ENCODE peak calls at places on chromosomes 6 and 20, in five cellular contexts. One of them, this sample, is unnamed.

GRCh38 chr6:40417031-40417430 is 170.1 kb downstream of the LRFN2 start:
- DNase-seq in epithelial cell of esophagus: no peak
- DNase-seq in breast epithelium: no peak
- DNase-seq in heart right ventricle: peak; percentile 23
- DNase-seq in brain microvascular endothelial cell: no peak
- DNase-seq in this sample: no peak

GRCh38 chr6:115053169-115053860 is 710.5 kb upstream of the HS3ST5 start:
- DNase-seq in breast epithelium: no peak
- DNase-seq in epithelial cell of esophagus: no peak
- DNase-seq in heart right ventricle: no peak
- DNase-seq in brain microvascular endothelial cell: no peak
- DNase-seq in this sample: no peak

GRCh38 chr20:47701612-47702011 is 83.7 kb downstream of the SULF2 start:
- DNase-seq in breast epithelium: no peak
- DNase-seq in brain microvascular endothelial cell: no peak
- DNase-seq in heart right ventricle: no peak
- DNase-seq in epithelial cell of esophagus: no peak
- DNase-seq in this sample: no peak

GRCh38 chr20:235891-236290 is 8.8 kb downstream of the DEFB129 start:
- DNase-seq in breast epithelium: no peak
- DNase-seq in heart right ventricle: no peak
- DNase-seq in brain microvascular endothelial cell: no peak
- DNase-seq in epithelial cell of esophagus: peak; percentile 79
- DNase-seq in this sample: no peak

GRCh38 chr6:37172991-37173572 is 3.1 kb downstream of the PIM1 start:
- DNase-seq in brain microvascular endothelial cell: no peak
- DNase-seq in epithelial cell of esophagus: no peak
- DNase-seq in heart right ventricle: no peak
- DNase-seq in breast epithelium: no peak
- DNase-seq in this sample: no peak

GRCh38 chr20:54179946-54180345 is 6.2 kb upstream of the CYP24A1 start:
- DNase-seq in brain microvascular endothelial cell: no peak
- DNase-seq in breast epithelium: no peak
- DNase-seq in heart right ventricle: no peak
- DNase-seq in epithelial cell of esophagus: peak; percentile 93
- DNase-seq in this sample: no peak

GRCh38 chr6:37473364-37474095 is 26.2 kb downstream of the CCDC167 start:
- DNase-seq in brain microvascular endothelial cell: no peak
- DNase-seq in breast epithelium: peak; percentile 91
- DNase-seq in heart right ventricle: peak; percentile 77
- DNase-seq in epithelial cell of esophagus: peak; percentile 90
- DNase-seq in this sample: no peak

GRCh38 chr6:40845588-40845987 is 193.4 kb downstream of the UNC5CL start:
- DNase-seq in breast epithelium: no peak
- DNase-seq in brain microvascular endothelial cell: peak; percentile 53
- DNase-seq in epithelial cell of esophagus: peak; percentile 57
- DNase-seq in heart right ventricle: peak; percentile 35
- DNase-seq in this sample: no peak

GRCh38 chr6:107822154-107823046 is 1.7 kb downstream of the SCML4 start:
- DNase-seq in heart right ventricle: no peak
- DNase-seq in epithelial cell of esophagus: no peak
- DNase-seq in brain microvascular endothelial cell: no peak
- DNase-seq in breast epithelium: no peak
- DNase-seq in this sample: no peak

GRCh38 chr20:25408890-25409289 is 1.4 kb downstream of the GINS1 start:
- DNase-seq in epithelial cell of esophagus: no peak
- DNase-seq in brain microvascular endothelial cell: no peak
- DNase-seq in breast epithelium: no peak
- DNase-seq in heart right ventricle: no peak
- DNase-seq in this sample: no peak
- H3K4me3 ChIP-seq in epithelial cell of esophagus: peak overlapping the region; percentile 81
- H3K4me3 ChIP-seq in brain microvascular endothelial cell: peak overlapping the region; percentile 87
- H3K4me3 ChIP-seq in breast epithelium: no peak overlapping the region
- H3K4me3 ChIP-seq in heart right ventricle: no peak overlapping the region
- H3K4me3 ChIP-seq in this sample: no peak overlapping the region

GRCh38 chr20:31701591-31701990 is 21.1 kb downstream of the BCL2L1 start:
- DNase-seq in heart right ventricle: no peak
- DNase-seq in breast epithelium: no peak
- DNase-seq in epithelial cell of esophagus: no peak
- DNase-seq in brain microvascular endothelial cell: no peak
- DNase-seq in this sample: no peak

GRCh38 chr20:31698243-31698802 is 24.3 kb downstream of the BCL2L1 start:
- DNase-seq in brain microvascular endothelial cell: no peak
- DNase-seq in breast epithelium: no peak
- DNase-seq in epithelial cell of esophagus: no peak
- DNase-seq in heart right ventricle: no peak
- DNase-seq in this sample: no peak

GRCh38 chr20:31698803-31699718 is 23.6 kb downstream of the BCL2L1 start:
- DNase-seq in epithelial cell of esophagus: peak; percentile 99
- DNase-seq in breast epithelium: peak; percentile 74
- DNase-seq in heart right ventricle: peak; percentile 78
- DNase-seq in brain microvascular endothelial cell: peak; percentile 90
- DNase-seq in this sample: no peak

GRCh38 chr20:31700747-31701146 is 21.9 kb downstream of the BCL2L1 start:
- DNase-seq in heart right ventricle: no peak
- DNase-seq in brain microvascular endothelial cell: no peak
- DNase-seq in epithelial cell of esophagus: no peak
- DNase-seq in breast epithelium: no peak
- DNase-seq in this sample: no peak

GRCh38 chr20:31699801-31700728 is 22.6 kb downstream of the BCL2L1 start:
- DNase-seq in breast epithelium: no peak
- DNase-seq in brain microvascular endothelial cell: no peak
- DNase-seq in heart right ventricle: no peak
- DNase-seq in epithelial cell of esophagus: no peak
- DNase-seq in this sample: no peak
- H3K4me3 ChIP-seq in breast epithelium: no peak overlapping the region
- H3K4me3 ChIP-seq in brain microvascular endothelial cell: no peak overlapping the region
- H3K4me3 ChIP-seq in heart right ventricle: no peak overlapping the region
- H3K4me3 ChIP-seq in epithelial cell of esophagus: no peak overlapping the region
- H3K4me3 ChIP-seq in this sample: no peak overlapping the region

GRCh38 chr20:22214296-22214695 is 370.1 kb downstream of the FOXA2 start:
- DNase-seq in epithelial cell of esophagus: no peak
- DNase-seq in brain microvascular endothelial cell: no peak
- DNase-seq in heart right ventricle: no peak
- DNase-seq in breast epithelium: no peak
- DNase-seq in this sample: no peak
- H3K4me3 ChIP-seq in epithelial cell of esophagus: no peak overlapping the region
- H3K4me3 ChIP-seq in brain microvascular endothelial cell: no peak overlapping the region
- H3K4me3 ChIP-seq in heart right ventricle: no peak overlapping the region
- H3K4me3 ChIP-seq in breast epithelium: no peak overlapping the region
- H3K4me3 ChIP-seq in this sample: no peak overlapping the region

GRCh38 chr6:131226465-131226864 is 91.2 kb downstream of the AKAP7 start:
- DNase-seq in brain microvascular endothelial cell: no peak
- DNase-seq in heart right ventricle: no peak
- DNase-seq in epithelial cell of esophagus: peak; percentile 45
- DNase-seq in breast epithelium: no peak
- DNase-seq in this sample: no peak
- H3K4me3 ChIP-seq in brain microvascular endothelial cell: no peak overlapping the region
- H3K4me3 ChIP-seq in heart right ventricle: no peak overlapping the region
- H3K4me3 ChIP-seq in epithelial cell of esophagus: no peak overlapping the region
- H3K4me3 ChIP-seq in breast epithelium: no peak overlapping the region
- H3K4me3 ChIP-seq in this sample: no peak overlapping the region

DNA sequence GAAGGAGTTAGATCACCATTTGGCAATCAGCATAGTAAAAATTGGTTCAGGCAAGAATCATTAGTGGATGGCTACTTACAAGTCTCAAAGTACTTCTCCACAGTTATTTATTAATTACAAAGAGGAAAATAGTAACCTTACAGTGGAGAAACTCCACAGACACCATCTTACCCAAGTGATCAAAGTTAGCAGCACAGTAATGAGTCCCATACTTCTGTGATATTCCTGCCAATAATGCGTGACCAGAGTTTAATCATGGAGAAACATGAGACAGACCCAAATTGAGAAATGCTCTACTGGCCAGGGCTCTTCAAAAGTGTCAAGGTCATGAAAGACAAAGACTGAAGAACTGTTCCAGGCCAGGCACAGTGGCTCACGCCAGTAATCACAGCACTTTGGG is 9.5 kb downstream of the TBC1D7 start:
- DNase-seq in epithelial cell of esophagus: no peak
- DNase-seq in heart right ventricle: no peak
- DNase-seq in brain microvascular endothelial cell: no peak
- DNase-seq in breast epithelium: no peak
- DNase-seq in this sample: no peak
- H3K4me3 ChIP-seq in epithelial cell of esophagus: no peak overlapping the region
- H3K4me3 ChIP-seq in heart right ventricle: no peak overlapping the region
- H3K4me3 ChIP-seq in brain microvascular endothelial cell: no peak overlapping the region
- H3K4me3 ChIP-seq in breast epithelium: no peak overlapping the region
- H3K4me3 ChIP-seq in this sample: no peak overlapping the region

GRCh38 chr6:111185954-111186353 is 98.7 kb downstream of the SLC16A10 start:
- DNase-seq in brain microvascular endothelial cell: no peak
- DNase-seq in heart right ventricle: no peak
- DNase-seq in breast epithelium: no peak
- DNase-seq in epithelial cell of esophagus: no peak
- DNase-seq in this sample: no peak
- H3K4me3 ChIP-seq in brain microvascular endothelial cell: no peak overlapping the region
- H3K4me3 ChIP-seq in heart right ventricle: no peak overlapping the region
- H3K4me3 ChIP-seq in breast epithelium: no peak overlapping the region
- H3K4me3 ChIP-seq in epithelial cell of esophagus: no peak overlapping the region
- H3K4me3 ChIP-seq in this sample: no peak overlapping the region

DNA sequence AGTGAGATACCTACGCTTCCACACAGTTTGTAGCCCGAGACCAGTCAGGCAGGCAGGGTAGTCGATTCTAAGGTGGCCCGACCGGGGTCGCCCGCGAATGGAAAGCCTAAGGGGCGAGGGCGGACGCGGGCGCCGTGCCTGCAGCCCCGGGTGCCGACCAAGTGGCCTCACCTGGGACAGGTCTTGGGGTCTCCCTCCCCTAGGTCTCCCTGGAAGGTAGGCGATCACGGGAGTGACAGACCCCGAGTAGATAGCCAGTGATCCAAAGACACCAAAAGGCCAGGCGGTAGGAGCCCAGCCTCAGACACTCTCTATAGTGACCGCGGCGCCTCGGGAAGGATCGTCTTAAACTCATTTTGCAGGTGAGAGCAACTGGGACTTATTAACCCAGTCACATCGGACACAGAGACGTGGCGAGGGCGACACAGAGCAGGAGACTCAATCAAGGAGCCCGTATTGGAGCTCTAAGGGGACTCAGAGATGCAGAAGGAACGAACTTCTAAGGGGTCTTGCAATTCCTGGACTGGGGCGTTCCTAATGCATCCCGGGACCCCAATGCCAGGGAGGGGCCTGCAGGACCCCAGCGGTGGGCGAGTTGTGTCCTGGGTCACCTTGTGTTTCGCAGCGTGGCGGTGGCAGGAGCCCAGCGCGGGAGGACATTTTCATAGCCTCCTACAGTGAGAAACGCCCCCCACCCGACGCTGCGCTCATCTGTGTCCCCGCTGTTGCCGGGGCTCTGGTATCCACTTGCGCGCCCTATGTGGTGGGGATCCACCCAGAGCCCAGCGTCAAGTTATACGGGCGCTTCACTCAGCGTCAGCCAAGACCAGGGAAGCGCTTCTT is 2.1 kb upstream of the VSX1 start:
- DNase-seq in epithelial cell of esophagus: no peak
- DNase-seq in heart right ventricle: no peak
- DNase-seq in brain microvascular endothelial cell: no peak
- DNase-seq in breast epithelium: peak; percentile 13
- DNase-seq in this sample: no peak
- H3K4me3 ChIP-seq in epithelial cell of esophagus: no peak overlapping the region
- H3K4me3 ChIP-seq in heart right ventricle: no peak overlapping the region
- H3K4me3 ChIP-seq in brain microvascular endothelial cell: no peak overlapping the region
- H3K4me3 ChIP-seq in breast epithelium: no peak overlapping the region
- H3K4me3 ChIP-seq in this sample: no peak overlapping the region

GRCh38 chr6:143408787-143409162 is 41.7 kb downstream of the ADAT2 start:
- DNase-seq in epithelial cell of esophagus: no peak
- DNase-seq in breast epithelium: no peak
- DNase-seq in heart right ventricle: no peak
- DNase-seq in brain microvascular endothelial cell: no peak
- DNase-seq in this sample: no peak

GRCh38 chr6:143406673-143407072 is 43.8 kb downstream of the ADAT2 start:
- DNase-seq in heart right ventricle: no peak
- DNase-seq in epithelial cell of esophagus: no peak
- DNase-seq in brain microvascular endothelial cell: no peak
- DNase-seq in breast epithelium: no peak
- DNase-seq in this sample: no peak

GRCh38 chr6:143402721-143403336 is 47.7 kb downstream of the ADAT2 start:
- DNase-seq in breast epithelium: no peak
- DNase-seq in heart right ventricle: no peak
- DNase-seq in brain microvascular endothelial cell: no peak
- DNase-seq in epithelial cell of esophagus: no peak
- DNase-seq in this sample: no peak

GRCh38 chr6:143408151-143408786 is 42.2 kb downstream of the ADAT2 start:
- DNase-seq in breast epithelium: no peak
- DNase-seq in brain microvascular endothelial cell: no peak
- DNase-seq in epithelial cell of esophagus: peak; percentile 51
- DNase-seq in heart right ventricle: no peak
- DNase-seq in this sample: no peak

DNA sequence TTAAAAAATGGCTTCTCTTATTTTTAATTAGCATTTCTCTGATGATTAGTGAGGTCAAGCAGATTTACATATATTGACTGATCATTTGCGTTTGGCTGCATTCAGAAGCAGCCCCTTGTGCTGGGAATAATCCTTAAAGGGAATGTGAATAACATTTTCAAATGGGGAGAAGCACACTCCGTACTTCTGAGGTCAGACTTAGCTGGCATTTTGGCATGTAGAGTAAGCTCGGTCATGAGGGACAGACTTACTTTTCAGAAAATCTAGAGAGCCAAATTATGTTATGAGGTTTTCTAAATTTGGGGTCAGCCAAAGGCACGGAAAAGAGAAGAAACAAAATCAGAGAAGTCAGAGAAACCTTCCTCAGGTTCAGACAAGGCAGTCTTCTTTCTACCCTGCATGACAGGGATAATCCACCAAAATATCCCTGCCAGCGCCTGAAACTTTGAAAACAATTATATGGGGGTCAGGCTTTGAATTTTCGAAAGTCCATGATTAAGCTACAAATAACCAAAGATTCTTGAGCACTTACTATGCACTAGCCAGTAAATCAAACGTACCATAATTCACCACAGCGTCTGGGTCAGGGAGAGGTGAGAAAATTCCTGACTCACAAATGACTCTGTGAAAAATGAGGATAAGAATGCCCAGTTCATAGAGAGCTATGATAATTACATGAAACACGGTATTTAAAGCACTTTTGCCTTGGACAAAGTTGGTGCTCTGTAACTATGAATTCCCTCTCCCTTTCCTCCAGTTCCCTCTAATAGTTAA is 44.9 kb downstream of the ADAT2 start:
- DNase-seq in heart right ventricle: no peak
- DNase-seq in brain microvascular endothelial cell: peak; percentile 73
- DNase-seq in epithelial cell of esophagus: peak; percentile 50
- DNase-seq in breast epithelium: no peak
- DNase-seq in this sample: no peak
- H3K4me3 ChIP-seq in heart right ventricle: no peak overlapping the region
- H3K4me3 ChIP-seq in brain microvascular endothelial cell: no peak overlapping the region
- H3K4me3 ChIP-seq in epithelial cell of esophagus: no peak overlapping the region
- H3K4me3 ChIP-seq in breast epithelium: no peak overlapping the region
- H3K4me3 ChIP-seq in this sample: no peak overlapping the region

This sample was measured in esophagus squamous epithelium.